ENCODE peak calls at places on chromosomes 16 and 17, in nine cellular contexts. P is lower leg skin; R is progenitor cell of endocrine pancreas; Q is NCI-H1417; T is stimulated activated CD8-positive, alpha-beta memory T cell treated with anti-CD3 and anti-CD28 coated beads, Interleukin-2, amount 100 ng/mL, for 48 hours; U is NT2/D1; L is body of pancreas; J is posterior vena cava; I is fibroblast of mammary gland. G is an unnamed sample.
A peak's percentile ranks its signal among the peaks of the same experiment; 100 is the strongest.

GRCh38 chr17:335691-336090 is 16.9 kb downstream of the RPH3AL start:
- DNase-seq in P (no peak), R (no peak), Q (peak; percentile 90), T (no peak), U (no peak), L (peak; percentile 72), J (peak; percentile 72), I (no peak), G (no peak)

GRCh38 chr17:55825213-55825612 is 74.4 kb downstream of the PCTP start:
- DNase-seq in P (no peak), R (no peak), Q (peak; percentile 10), T (no peak), U (no peak), L (no peak), J (no peak), I (no peak), G (no peak)

GRCh38 chr17:49404906-49405305 is 9.8 kb downstream of the PHB1 start:
- DNase-seq in P (no peak), R (no peak), Q (no peak), T (no peak), U (no peak), L (no peak), J (peak; percentile 44), I (no peak), G (no peak)

GRCh38 chr17:28334176-28334575 is 1.1 kb downstream of the IFT20 start:
- DNase-seq in P (no peak), R (no peak), Q (no peak), T (no peak), U (no peak), L (no peak), J (peak; percentile 13), I (peak; percentile 35), G (peak; percentile 31)

GRCh38 chr16:67165121-67166034 is 833 bp downstream of the HSF4 start:
- DNase-seq in P (no peak), R (no peak), Q (no peak), T (no peak), U (no peak), L (no peak), J (peak; percentile 80), I (no peak), G (peak; percentile 43)

GRCh38 chr17:48472485-48473281 is 42.7 kb upstream of the SKAP1 start:
- DNase-seq in P (no peak), R (no peak), Q (no peak), T (no peak), U (no peak), L (no peak), J (no peak), I (peak; percentile 57), G (peak; percentile 76)

GRCh38 chr17:2564876-2565275 is 28.6 kb upstream of the PAFAH1B1 start:
- DNase-seq in P (no peak), R (no peak), Q (no peak), T (no peak), U (no peak), L (peak; percentile 35), J (no peak), I (no peak), G (no peak)

GRCh38 chr17:77435272-77436057 is 294.7 kb downstream of the SEC14L1 start:
- DNase-seq in P (no peak), R (no peak), Q (no peak), T (no peak), U (no peak), L (no peak), J (no peak), I (no peak), G (no peak)

GRCh38 chr16:380837-381787 is 666 bp downstream of the PGAP6 start:
- DNase-seq in P (no peak), R (no peak), Q (peak; percentile 50), T (no peak), U (no peak), L (peak; percentile 51), J (peak; percentile 82), I (no peak), G (peak; percentile 40)

GRCh38 chr16:84498859-84499620 is 5.4 kb downstream of the MEAK7 start:
- DNase-seq in P (no peak), R (no peak), Q (no peak), T (no peak), U (no peak), L (no peak), J (peak; percentile 32), I (no peak), G (no peak)

GRCh38 chr16:15887283-15887682 is 1.1 kb downstream of the CEP20 start:
- DNase-seq in P (no peak), R (no peak), Q (no peak), T (no peak), U (no peak), L (no peak), J (peak; percentile 1), I (peak; percentile 28), G (peak; percentile 8)

GRCh38 chr16:14409563-14409962 is 220.5 kb downstream of the PARN start:
- DNase-seq in P (peak; percentile 73), R (no peak), Q (no peak), T (no peak), U (no peak), L (no peak), J (peak; percentile 87), I (peak; percentile 98), G (peak; percentile 97)

GRCh38 chr17:55321507-55322064 is 56.8 kb downstream of the HLF start:
- DNase-seq in P (no peak), R (no peak), Q (no peak), T (no peak), U (no peak), L (no peak), J (no peak), I (no peak), G (no peak)

GRCh38 chr16:11586375-11586855 is 304 bp downstream of the LITAF start:
- DNase-seq in P (no peak), R (no peak), Q (peak; percentile 34), T (no peak), U (no peak), L (no peak), J (peak; percentile 80), I (no peak), G (no peak)

GRCh38 chr16:49459953-49460735 is 86.5 kb downstream of the C16orf78 start:
- DNase-seq in P (no peak), R (peak; percentile 3), Q (no peak), T (no peak), U (no peak), L (no peak), J (peak; percentile 42), I (no peak), G (no peak)

GRCh38 chr16:64580558-64580957 is 541.3 kb downstream of the CDH11 start:
- DNase-seq in P (no peak), R (no peak), Q (peak; percentile 2), T (no peak), U (peak; percentile 1), L (no peak), J (no peak), I (no peak), G (no peak)

GRCh38 chr17:16962804-16963203 is 9.1 kb downstream of the TNFRSF13B start:
- DNase-seq in P (no peak), R (no peak), Q (no peak), T (no peak), U (no peak), L (no peak), J (peak; percentile 41), I (peak; percentile 11), G (no peak)

GRCh38 chr16:70553175-70553574 is 29.6 kb downstream of the SF3B3 start:
- DNase-seq in P (no peak), R (no peak), Q (no peak), T (no peak), U (no peak), L (no peak), J (no peak), I (peak; percentile 70), G (peak; percentile 90)

GRCh38 chr16:31876955-31877828 is 3.6 kb downstream of the ZNF267 start:
- DNase-seq in P (no peak), R (no peak), Q (no peak), T (no peak), U (no peak), L (no peak), J (no peak), I (peak; percentile 95), G (peak; percentile 95)

GRCh38 chr17:43377056-43377810 is 21.6 kb upstream of the ARL4D start:
- DNase-seq in P (no peak), R (no peak), Q (no peak), T (no peak), U (no peak), L (no peak), J (no peak), I (no peak), G (no peak)

GRCh38 chr16:57576429-57576870 is 34.0 kb downstream of the ADGRG5 start:
- DNase-seq in P (peak; percentile 72), R (peak; percentile 70), Q (peak; percentile 84), T (peak; percentile 69), U (peak; percentile 76), L (peak; percentile 84), J (peak; percentile 91), I (peak; percentile 59), G (peak; percentile 64)

GRCh38 chr17:8724451-8724850 is 20.2 kb downstream of the CCDC42 start:
- DNase-seq in P (no peak), R (no peak), Q (no peak), T (no peak), U (no peak), L (no peak), J (peak; percentile 40), I (no peak), G (no peak)

GRCh38 chr16:19864566-19864965 is 20.1 kb downstream of the GPRC5B start:
- DNase-seq in P (no peak), R (no peak), Q (no peak), T (no peak), U (no peak), L (no peak), J (peak; percentile 41), I (no peak), G (no peak)

GRCh38 chr17:73338050-73338491 is 26.3 kb upstream of the CDC42EP4 start:
- DNase-seq in P (no peak), R (no peak), Q (no peak), T (no peak), U (no peak), L (no peak), J (no peak), I (peak; percentile 28), G (peak; percentile 65)

GRCh38 chr17:76166168-76166567 is 25.1 kb upstream of the FOXJ1 start:
- DNase-seq in P (no peak), R (no peak), Q (no peak), T (no peak), U (no peak), L (no peak), J (peak; percentile 48), I (peak; percentile 68), G (no peak)

GRCh38 chr16:73015612-73016487 is 32.1 kb downstream of the ZFHX3 start:
- DNase-seq in P (peak; percentile 78), R (no peak), Q (no peak), T (no peak), U (no peak), L (peak; percentile 94), J (no peak), I (no peak), G (no peak)

GRCh38 chr17:61216066-61216465 is 183.6 kb upstream of the TBX2 start:
- DNase-seq in P (no peak), R (no peak), Q (no peak), T (no peak), U (no peak), L (no peak), J (no peak), I (no peak), G (no peak)

GRCh38 chr17:31544186-31544585 is 152.7 kb downstream of the RAB11FIP4 start:
- DNase-seq in P (no peak), R (no peak), Q (no peak), T (no peak), U (no peak), L (no peak), J (no peak), I (no peak), G (no peak)

GRCh38 chr17:38740806-38741205 is 7.3 kb downstream of the PCGF2 start:
- DNase-seq in P (no peak), R (no peak), Q (no peak), T (no peak), U (no peak), L (no peak), J (no peak), I (peak; percentile 44), G (no peak)

GRCh38 chr17:36463916-36464764 is 22.3 kb upstream of the ZNHIT3 start:
- DNase-seq in P (peak; percentile 33), R (peak; percentile 84), Q (no peak), T (peak; percentile 51), U (peak; percentile 81), L (peak; percentile 57), J (peak; percentile 90), I (peak; percentile 75), G (peak; percentile 83)